ENCODE peak calls at places on chromosome 17, in ten cellular contexts. One of them, this sample, is unnamed.
A peak's percentile ranks its signal among the peaks of the same experiment; 100 is the strongest.

GRCh38 chr17:2416010-2416734 is 15.3 kb upstream of the MNT start:
- DNase-seq in hepatic stellate cell: peak; percentile 89
- DNase-seq in nephron progenitor cell: peak; percentile 94
- DNase-seq in hippocampal formation: peak; percentile 85
- DNase-seq in activated CD4-positive, alpha-beta T cell treated with anti-CD3 and anti-CD28 coated beads, Interleukin-2, amount 50 U/mL, for 4 hours: peak; percentile 90
- DNase-seq in mesendoderm: peak; percentile 85
- DNase-seq in lower lobe of right lung: peak; percentile 89
- DNase-seq in CD8-positive, alpha-beta memory T cell: peak; percentile 88
- DNase-seq in NCI-H1436: peak; percentile 86
- DNase-seq in Panc1: no peak
- DNase-seq in this sample: peak; percentile 91

GRCh38 chr17:65518256-65518655 is 43.2 kb downstream of the AXIN2 start:
- DNase-seq in hepatic stellate cell: no peak
- DNase-seq in nephron progenitor cell: no peak
- DNase-seq in hippocampal formation: no peak
- DNase-seq in activated CD4-positive, alpha-beta T cell treated with anti-CD3 and anti-CD28 coated beads, Interleukin-2, amount 50 U/mL, for 4 hours: no peak
- DNase-seq in mesendoderm: no peak
- DNase-seq in lower lobe of right lung: no peak
- DNase-seq in CD8-positive, alpha-beta memory T cell: no peak
- DNase-seq in NCI-H1436: no peak
- DNase-seq in Panc1: no peak
- DNase-seq in this sample: no peak

GRCh38 chr17:32125848-32126153 is 16.5 kb upstream of the RHOT1 start:
- DNase-seq in hepatic stellate cell: no peak
- DNase-seq in nephron progenitor cell: no peak
- DNase-seq in hippocampal formation: no peak
- DNase-seq in activated CD4-positive, alpha-beta T cell treated with anti-CD3 and anti-CD28 coated beads, Interleukin-2, amount 50 U/mL, for 4 hours: no peak
- DNase-seq in mesendoderm: no peak
- DNase-seq in lower lobe of right lung: no peak
- DNase-seq in CD8-positive, alpha-beta memory T cell: no peak
- DNase-seq in NCI-H1436: no peak
- DNase-seq in Panc1: no peak
- DNase-seq in this sample: no peak

GRCh38 chr17:74840989-74841666 is 18.6 kb downstream of the GRIN2C start:
- DNase-seq in hepatic stellate cell: peak; percentile 74
- DNase-seq in nephron progenitor cell: no peak
- DNase-seq in hippocampal formation: peak; percentile 60
- DNase-seq in activated CD4-positive, alpha-beta T cell treated with anti-CD3 and anti-CD28 coated beads, Interleukin-2, amount 50 U/mL, for 4 hours: no peak
- DNase-seq in mesendoderm: peak; percentile 34
- DNase-seq in lower lobe of right lung: peak; percentile 73
- DNase-seq in CD8-positive, alpha-beta memory T cell: no peak
- DNase-seq in NCI-H1436: no peak
- DNase-seq in Panc1: no peak
- DNase-seq in this sample: peak; percentile 66

GRCh38 chr17:7341842-7342241 is 5.5 kb downstream of the ACAP1 start:
- DNase-seq in hepatic stellate cell: no peak
- DNase-seq in nephron progenitor cell: no peak
- DNase-seq in hippocampal formation: no peak
- DNase-seq in activated CD4-positive, alpha-beta T cell treated with anti-CD3 and anti-CD28 coated beads, Interleukin-2, amount 50 U/mL, for 4 hours: no peak
- DNase-seq in mesendoderm: no peak
- DNase-seq in lower lobe of right lung: no peak
- DNase-seq in CD8-positive, alpha-beta memory T cell: peak; percentile 36
- DNase-seq in NCI-H1436: no peak
- DNase-seq in Panc1: no peak
- DNase-seq in this sample: no peak

GRCh38 chr17:65583921-65584603 is 22.6 kb upstream of the AXIN2 start:
- DNase-seq in hepatic stellate cell: no peak
- DNase-seq in nephron progenitor cell: no peak
- DNase-seq in hippocampal formation: peak; percentile 36
- DNase-seq in activated CD4-positive, alpha-beta T cell treated with anti-CD3 and anti-CD28 coated beads, Interleukin-2, amount 50 U/mL, for 4 hours: no peak
- DNase-seq in mesendoderm: no peak
- DNase-seq in lower lobe of right lung: no peak
- DNase-seq in CD8-positive, alpha-beta memory T cell: no peak
- DNase-seq in NCI-H1436: no peak
- DNase-seq in Panc1: no peak
- DNase-seq in this sample: no peak

GRCh38 chr17:13140750-13141149 is 122.9 kb upstream of the ELAC2 start:
- DNase-seq in hepatic stellate cell: no peak
- DNase-seq in nephron progenitor cell: no peak
- DNase-seq in hippocampal formation: no peak
- DNase-seq in activated CD4-positive, alpha-beta T cell treated with anti-CD3 and anti-CD28 coated beads, Interleukin-2, amount 50 U/mL, for 4 hours: no peak
- DNase-seq in mesendoderm: peak; percentile 88
- DNase-seq in lower lobe of right lung: no peak
- DNase-seq in CD8-positive, alpha-beta memory T cell: no peak
- DNase-seq in NCI-H1436: no peak
- DNase-seq in Panc1: no peak
- DNase-seq in this sample: peak; percentile 81

GRCh38 chr17:70478883-70479282 is 309.6 kb downstream of the KCNJ2 start:
- DNase-seq in hepatic stellate cell: no peak
- DNase-seq in nephron progenitor cell: no peak
- DNase-seq in hippocampal formation: no peak
- DNase-seq in activated CD4-positive, alpha-beta T cell treated with anti-CD3 and anti-CD28 coated beads, Interleukin-2, amount 50 U/mL, for 4 hours: no peak
- DNase-seq in mesendoderm: no peak
- DNase-seq in lower lobe of right lung: no peak
- DNase-seq in CD8-positive, alpha-beta memory T cell: no peak
- DNase-seq in NCI-H1436: no peak
- DNase-seq in Panc1: no peak
- DNase-seq in this sample: no peak